ENCODE peak calls at places on chromosomes 11 and 22, in ten cellular contexts. O, W, I, S, K, N, V, R, M and F are unnamed samples.
A peak's percentile ranks its signal among the peaks of the same experiment; 100 is the strongest.

GRCh38 chr22:34696557-34696956 is 369.4 kb upstream of the ISX start:
- DNase-seq in O (no peak), W (no peak), I (no peak), S (no peak), K (no peak), N (no peak), V (no peak), R (no peak), M (no peak), F (no peak)

GRCh38 chr11:1072116-1072820 is 2.4 kb upstream of the MUC2 start:
- DNase-seq in O (no peak), W (peak; percentile 57), I (peak; percentile 33), S (no peak), K (peak; percentile 43), N (peak; percentile 17), V (peak; percentile 38), R (peak; percentile 91), M (peak; percentile 56), F (no peak)

GRCh38 chr11:95268386-95268785 is 37.4 kb upstream of the SESN3 start:
- DNase-seq in O (no peak), W (no peak), I (no peak), S (no peak), K (no peak), N (no peak), V (no peak), R (no peak), M (no peak), F (no peak)

GRCh38 chr11:85682330-85683305 is 3.4 kb downstream of the CCDC89 start:
- DNase-seq in O (no peak), W (no peak), I (peak; percentile 61), S (peak; percentile 43), K (peak; percentile 71), N (peak; percentile 81), V (no peak), R (no peak), M (peak; percentile 87), F (no peak)

GRCh38 chr11:126104420-126104819 is 41.8 kb upstream of the CDON start:
- DNase-seq in O (no peak), W (no peak), I (no peak), S (no peak), K (no peak), N (no peak), V (no peak), R (no peak), M (no peak), F (no peak)

GRCh38 chr11:47220401-47220821 is 5.6 kb downstream of the DDB2 start:
- DNase-seq in O (no peak), W (no peak), I (peak; percentile 64), S (no peak), K (no peak), N (no peak), V (no peak), R (peak; percentile 70), M (no peak), F (peak; percentile 80)

GRCh38 chr22:23696326-23696851 is 5.6 kb downstream of the RGL4 start:
- DNase-seq in O (no peak), W (no peak), I (peak; percentile 11), S (no peak), K (no peak), N (no peak), V (no peak), R (no peak), M (peak; percentile 66), F (no peak)

GRCh38 chr11:91366186-91366585 is 858.4 kb upstream of the FAT3 start:
- DNase-seq in O (no peak), W (no peak), I (no peak), S (no peak), K (no peak), N (no peak), V (no peak), R (no peak), M (no peak), F (no peak)

GRCh38 chr22:36979016-36979415 is 40.2 kb downstream of the TST start:
- DNase-seq in O (no peak), W (no peak), I (no peak), S (no peak), K (no peak), N (no peak), V (no peak), R (no peak), M (no peak), F (no peak)

GRCh38 chr22:36979511-36979910 is 39.7 kb downstream of the TST start:
- DNase-seq in O (no peak), W (no peak), I (no peak), S (no peak), K (no peak), N (no peak), V (no peak), R (no peak), M (no peak), F (no peak)

GRCh38 chr22:36977947-36978660 is 41.1 kb downstream of the TST start:
- DNase-seq in O (peak; percentile 88), W (peak; percentile 25), I (peak; percentile 81), S (peak; percentile 92), K (peak; percentile 93), N (peak; percentile 90), V (peak; percentile 85), R (peak; percentile 78), M (peak; percentile 94), F (peak; percentile 87)

GRCh38 chr22:36981247-36981775 is 37.9 kb downstream of the TST start:
- DNase-seq in O (no peak), W (no peak), I (no peak), S (no peak), K (no peak), N (no peak), V (no peak), R (no peak), M (no peak), F (no peak)

DNA sequence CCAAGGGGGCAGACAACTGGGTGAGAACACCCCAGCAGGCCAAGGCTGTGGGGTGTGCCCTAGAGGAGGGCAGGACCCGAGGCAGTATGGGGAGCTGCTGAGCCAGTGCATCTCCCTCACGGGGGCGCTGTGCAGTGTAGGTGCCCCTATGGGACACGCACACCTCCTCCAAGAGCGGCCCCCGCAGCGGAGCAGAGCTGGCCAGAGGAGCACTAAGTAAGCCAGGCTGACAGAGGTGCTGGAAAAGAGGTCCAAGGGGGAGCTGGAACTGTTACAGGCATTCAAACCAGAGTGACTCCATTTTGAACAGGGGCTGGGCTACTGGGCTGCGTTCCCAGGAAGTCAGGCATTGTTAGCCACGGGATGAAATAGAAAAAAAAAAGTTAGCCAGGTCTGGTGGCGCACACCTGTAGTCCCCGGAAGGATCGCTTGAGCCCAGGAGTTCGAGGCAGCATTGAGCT is 41.8 kb downstream of the TST start:
- DNase-seq in O (no peak), W (no peak), I (peak; percentile 25), S (peak; percentile 47), K (peak; percentile 72), N (peak; percentile 48), V (peak; percentile 53), R (peak; percentile 6), M (peak; percentile 89), F (no peak)
- TF ChIP-seq CTCF in O (no peak), W (peak; percentile 35), I (peak; percentile 44), S (no peak), K (peak; percentile 8), N (peak; percentile 34), V (peak; percentile 22), R (peak; percentile 37), M (peak; percentile 41), F (no peak)

DNA sequence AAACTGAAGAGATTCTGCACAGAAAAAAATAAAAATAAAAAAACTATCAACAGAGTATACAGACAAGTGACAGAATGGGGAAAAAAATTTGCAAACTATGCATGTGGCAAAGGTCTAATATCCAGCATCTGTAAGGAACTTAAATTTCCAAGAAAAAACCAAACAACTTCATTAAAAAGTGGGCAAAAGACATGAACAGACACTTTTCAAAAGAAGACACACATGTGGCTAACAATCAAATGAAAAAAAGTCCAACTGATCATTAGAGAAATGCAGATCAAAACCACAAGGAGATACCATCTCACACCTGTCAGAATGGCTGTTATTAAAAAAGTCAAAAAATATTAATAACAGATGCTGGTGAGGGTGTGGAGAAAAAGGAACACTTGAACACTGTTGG is 64.3 kb downstream of the APIP start:
- DNase-seq in O (no peak), W (no peak), I (no peak), S (no peak), K (no peak), N (no peak), V (no peak), R (no peak), M (no peak), F (no peak)
- TF ChIP-seq CTCF in O (no peak), W (no peak), I (no peak), S (no peak), K (no peak), N (no peak), V (no peak), R (no peak), M (no peak), F (no peak)

DNA sequence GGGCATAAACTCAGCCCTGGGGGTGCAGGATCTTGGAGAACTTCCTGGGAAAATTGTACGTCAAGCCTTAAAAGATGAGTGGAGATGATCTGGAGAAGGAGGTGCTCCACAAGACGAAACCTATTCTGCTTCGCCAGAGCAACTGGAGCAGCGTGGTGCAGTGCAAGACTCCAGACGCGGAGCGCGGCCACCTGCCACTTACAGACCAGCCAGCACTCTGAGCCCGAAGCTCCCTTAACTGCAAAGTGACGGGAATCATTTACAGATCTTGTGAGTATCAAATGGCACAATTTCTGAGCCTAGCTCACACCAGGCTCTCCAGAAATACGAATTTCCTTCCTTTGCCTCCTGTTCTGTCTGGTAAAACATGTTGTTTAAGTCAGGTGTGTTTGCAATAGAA is 369.3 kb downstream of the CADM1 start:
- DNase-seq in O (no peak), W (no peak), I (no peak), S (no peak), K (no peak), N (no peak), V (no peak), R (no peak), M (no peak), F (no peak)
- TF ChIP-seq CTCF in O (no peak), W (no peak), I (no peak), S (no peak), K (no peak), N (no peak), V (no peak), R (no peak), M (no peak), F (no peak)

GRCh38 chr11:35902961-35903360 is 40.9 kb upstream of the LDLRAD3 start:
- DNase-seq in O (no peak), W (no peak), I (no peak), S (no peak), K (no peak), N (no peak), V (no peak), R (no peak), M (no peak), F (no peak)

GRCh38 chr11:35893796-35894475 is 49.9 kb upstream of the LDLRAD3 start:
- DNase-seq in O (no peak), W (no peak), I (peak; percentile 11), S (no peak), K (no peak), N (no peak), V (peak; percentile 79), R (peak; percentile 95), M (no peak), F (peak; percentile 97)

GRCh38 chr11:35892166-35892565 is 51.7 kb upstream of the LDLRAD3 start:
- DNase-seq in O (no peak), W (no peak), I (no peak), S (no peak), K (no peak), N (no peak), V (no peak), R (no peak), M (no peak), F (no peak)

DNA sequence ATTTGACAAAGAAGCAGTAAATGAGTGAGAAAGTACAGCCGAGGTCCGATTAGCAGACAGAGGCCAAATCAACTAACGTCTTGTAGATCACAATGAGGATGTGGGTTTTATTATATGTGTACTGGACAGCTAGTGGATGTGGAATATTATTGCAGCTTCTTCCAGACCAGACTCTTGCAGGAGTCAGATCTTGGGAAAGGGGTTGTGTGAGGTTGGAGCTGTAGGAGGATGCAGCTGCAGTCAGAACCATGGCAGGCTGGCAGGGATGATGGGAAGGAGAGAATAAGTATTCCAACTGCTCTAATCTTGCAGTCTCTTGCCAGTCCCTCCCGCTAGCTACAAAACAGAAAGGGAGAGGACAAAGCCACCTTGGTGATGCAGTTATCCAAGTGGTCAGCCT is 46.8 kb upstream of the LDLRAD3 start:
- DNase-seq in O (no peak), W (no peak), I (no peak), S (no peak), K (no peak), N (no peak), V (no peak), R (no peak), M (no peak), F (no peak)
- TF ChIP-seq CTCF in O (no peak), W (no peak), I (no peak), S (no peak), K (no peak), N (no peak), V (no peak), R (no peak), M (no peak), F (no peak)